ENCODE peak calls at places on chromosomes 5 and 9, in four cellular contexts. G, L, M and R are unnamed samples.

GRCh38 chr5:98721231-98721928 is 52.1 kb upstream of the RGMB start:
- DNase-seq in G (no peak), L (no peak), M (no peak), R (no peak)

GRCh38 chr5:139689631-139690384 is 41.7 kb downstream of the CXXC5 start:
- DNase-seq in G (peak; percentile 41), L (peak; percentile 77), M (peak; percentile 44), R (no peak)

GRCh38 chr5:57779383-57780223 is 297.0 kb upstream of the ACTBL2 start:
- DNase-seq in G (peak; percentile 73), L (peak; percentile 11), M (peak; percentile 32), R (peak; percentile 49)

GRCh38 chr9:80615964-80616363 is 1044.2 kb downstream of the TLE4 start:
- DNase-seq in G (no peak), L (no peak), M (no peak), R (no peak)

GRCh38 chr5:68641211-68641610 is 425.7 kb downstream of the PIK3R1 start:
- DNase-seq in G (no peak), L (no peak), M (no peak), R (no peak)

GRCh38 chr5:178538624-178539344 is 51.4 kb downstream of the COL23A1 start:
- DNase-seq in G (no peak), L (no peak), M (no peak), R (no peak)

GRCh38 chr9:5957166-5957565 is 58.3 kb downstream of the RANBP6 start:
- DNase-seq in G (no peak), L (no peak), M (no peak), R (no peak)

GRCh38 chr9:3502560-3503398 is 23.0 kb downstream of the RFX3 start:
- DNase-seq in G (peak; percentile 38), L (no peak), M (no peak), R (no peak)

GRCh38 chr5:80656425-80656824 is 1.6 kb upstream of the DHFR start:
- DNase-seq in G (peak; percentile 26), L (peak; percentile 13), M (no peak), R (peak; percentile 29)

GRCh38 chr9:105656131-105656921 is 5.9 kb upstream of the TAL2 start:
- DNase-seq in G (peak; percentile 16), L (peak; percentile 83), M (peak; percentile 42), R (no peak)

GRCh38 chr9:135602789-135603481 is 36.4 kb downstream of the GLT6D1 start:
- DNase-seq in G (peak; percentile 34), L (peak; percentile 67), M (peak; percentile 70), R (no peak)

GRCh38 chr5:52469420-52469819 is 318.3 kb upstream of the ITGA1 start:
- DNase-seq in G (no peak), L (no peak), M (no peak), R (no peak)

GRCh38 chr5:103057208-103058130 is 62.5 kb downstream of the GIN1 start:
- DNase-seq in G (peak; percentile 29), L (no peak), M (no peak), R (no peak)

GRCh38 chr5:17365756-17366155 is 132.3 kb upstream of the TAF11L2 start:
- DNase-seq in G (peak; percentile 86), L (no peak), M (no peak), R (no peak)

GRCh38 chr5:81626524-81626923 is 124.4 kb downstream of the SSBP2 start:
- DNase-seq in G (peak; percentile 87), L (peak; percentile 24), M (no peak), R (peak; percentile 32)

GRCh38 chr5:33894566-33894965 is 2.8 kb upstream of the ADAMTS12 start:
- DNase-seq in G (peak; percentile 60), L (no peak), M (no peak), R (no peak)

GRCh38 chr5:39624268-39624886 is 199.6 kb upstream of the DAB2 start:
- DNase-seq in G (peak; percentile 29), L (no peak), M (no peak), R (peak; percentile 47)
- TF ChIP-seq HMGXB4 in G (no peak), L (no peak), M (no peak), R (no peak)

GRCh38 chr9:92308893-92309292 is 15.4 kb upstream of the IARS1 start:
- DNase-seq in G (no peak), L (no peak), M (no peak), R (no peak)
- TF ChIP-seq HMGXB4 in G (no peak), L (no peak), M (no peak), R (no peak)

GRCh38 chr9:35285731-35286130 is 123.9 kb downstream of the UNC13B start:
- DNase-seq in G (no peak), L (no peak), M (no peak), R (no peak)
- TF ChIP-seq HMGXB4 in G (no peak), L (no peak), M (no peak), R (no peak)

GRCh38 chr9:109520475-109521132 is 22.5 kb upstream of the PTPN3 start:
- DNase-seq in G (peak; percentile 81), L (peak; percentile 64), M (peak; percentile 77), R (peak; percentile 69)
- TF ChIP-seq HMGXB4 in G (no peak), L (no peak), M (no peak), R (no peak)

DNA sequence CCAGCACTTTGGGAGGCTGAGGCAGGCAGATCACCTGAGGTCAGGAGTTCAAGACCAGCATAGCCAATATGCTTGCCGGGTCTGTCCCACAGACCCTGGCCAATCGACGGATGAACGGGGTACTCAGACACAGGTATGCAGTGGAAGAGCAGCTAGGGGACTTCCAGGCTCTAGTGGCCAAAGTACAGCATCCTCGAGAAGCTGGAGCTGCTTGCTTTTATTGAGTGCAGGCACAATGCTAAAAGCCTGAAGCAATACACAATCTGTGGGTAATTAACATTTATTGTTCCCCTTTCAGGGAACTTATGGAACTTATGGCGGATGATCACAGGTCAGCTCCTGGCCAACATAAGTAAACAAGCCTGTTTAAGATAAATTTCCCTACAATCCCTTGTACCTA is 32.8 kb upstream of the SEMA4D start:
- DNase-seq in G (no peak), L (no peak), M (no peak), R (no peak)
- TF ChIP-seq HMGXB4 in G (no peak), L (no peak), M (no peak), R (no peak)

GRCh38 chr5:7754997-7755596 is 95.8 kb downstream of the CFAP90 start:
- DNase-seq in G (peak; percentile 72), L (peak; percentile 70), M (peak; percentile 86), R (peak; percentile 11)
- TF ChIP-seq HMGXB4 in G (no peak), L (no peak), M (no peak), R (no peak)

GRCh38 chr5:1075555-1075881 is 36.3 kb downstream of the SLC12A7 start:
- DNase-seq in G (no peak), L (no peak), M (no peak), R (no peak)

GRCh38 chr5:1074226-1074625 is 37.6 kb downstream of the SLC12A7 start:
- DNase-seq in G (no peak), L (no peak), M (no peak), R (no peak)

GRCh38 chr5:1074816-1075554 is 36.9 kb downstream of the SLC12A7 start:
- DNase-seq in G (no peak), L (no peak), M (no peak), R (no peak)

GRCh38 chr5:1075931-1076330 is 35.9 kb downstream of the SLC12A7 start:
- DNase-seq in G (no peak), L (no peak), M (no peak), R (no peak)

GRCh38 chr5:1073239-1074102 is 38.4 kb downstream of the SLC12A7 start:
- DNase-seq in G (no peak), L (no peak), M (no peak), R (no peak)
- TF ChIP-seq HMGXB4 in G (no peak), L (no peak), M (no peak), R (no peak)